ENCODE peak calls at places on chromosomes 4 and X, in six cellular contexts. H is astrocyte, J is K562, M is fibroblast of lung, F is IMR-90, N is neural progenitor cell. A is an unnamed sample.

GRCh38 chr4:105306820-105307219 is 160.1 kb downstream of the TET2 start:
- DNase-seq in H (no peak), J (no peak), M (no peak), F (no peak), N (no peak), A (no peak)

GRCh38 chr4:1784789-1785591 is 8.1 kb upstream of the FGFR3 start:
- DNase-seq in H (no peak), J (peak), M (no peak), F (no peak), N (no peak), A (peak)

GRCh38 chr4:153232768-153233167 is 28.5 kb downstream of the TRIM2 start:
- DNase-seq in H (no peak), J (peak), M (no peak), F (no peak), N (peak), A (peak)

GRCh38 chr4:138510053-138510452 is 267.9 kb upstream of the SLC7A11 start:
- DNase-seq in H (peak), J (no peak), M (no peak), F (peak), N (no peak), A (no peak)

GRCh38 chr4:154032914-154033313 is 244.0 kb upstream of the SFRP2 start:
- DNase-seq in H (no peak), J (no peak), M (no peak), F (no peak), N (no peak), A (no peak)

GRCh38 chrX:74187211-74187610 is 116.8 kb upstream of the ZCCHC13 start:
- DNase-seq in H (peak), J (no peak), M (peak), F (peak), N (no peak), A (no peak)

GRCh38 chr4:184722798-184723197 is 11.1 kb downstream of the CENPU start:
- DNase-seq in H (no peak), J (no peak), M (no peak), F (no peak), N (no peak), A (no peak)

GRCh38 chrX:21747523-21747922 is 10.4 kb downstream of the SMPX start:
- DNase-seq in H (no peak), J (no peak), M (no peak), F (no peak), N (peak), A (no peak)

GRCh38 chrX:151596282-151596681 is 32.8 kb downstream of the PASD1 start:
- DNase-seq in H (no peak), J (no peak), M (no peak), F (no peak), N (no peak), A (no peak)

GRCh38 chr4:120056249-120056648 is 10.4 kb downstream of the MAD2L1 start:
- DNase-seq in H (no peak), J (no peak), M (peak), F (peak), N (no peak), A (peak)

GRCh38 chrX:45621356-45622041 is 420.8 kb upstream of the DIPK2B start:
- DNase-seq in H (peak), J (no peak), M (peak), F (peak), N (no peak), A (no peak)

GRCh38 chr4:124743711-124744110 is 31.2 kb upstream of the ANKRD50 start:
- DNase-seq in H (no peak), J (no peak), M (no peak), F (no peak), N (no peak), A (no peak)

GRCh38 chr4:124748965-124749364 is 36.4 kb upstream of the ANKRD50 start:
- DNase-seq in H (no peak), J (no peak), M (peak), F (no peak), N (no peak), A (no peak)

GRCh38 chr4:124745988-124746801 is 33.7 kb upstream of the ANKRD50 start:
- DNase-seq in H (no peak), J (no peak), M (peak), F (peak), N (no peak), A (peak)
- H2AFZ ChIP-seq in H (no peak), J (no peak), M (peak), F (no peak), N (no peak), A (no peak)

GRCh38 chr4:155599102-155599501 is 67.5 kb upstream of the GUCY1A1 start:
- DNase-seq in H (no peak), J (no peak), M (no peak), F (no peak), N (no peak), A (no peak)
- H2AFZ ChIP-seq in H (no peak), J (no peak), M (no peak), F (no peak), N (no peak), A (no peak)

DNA sequence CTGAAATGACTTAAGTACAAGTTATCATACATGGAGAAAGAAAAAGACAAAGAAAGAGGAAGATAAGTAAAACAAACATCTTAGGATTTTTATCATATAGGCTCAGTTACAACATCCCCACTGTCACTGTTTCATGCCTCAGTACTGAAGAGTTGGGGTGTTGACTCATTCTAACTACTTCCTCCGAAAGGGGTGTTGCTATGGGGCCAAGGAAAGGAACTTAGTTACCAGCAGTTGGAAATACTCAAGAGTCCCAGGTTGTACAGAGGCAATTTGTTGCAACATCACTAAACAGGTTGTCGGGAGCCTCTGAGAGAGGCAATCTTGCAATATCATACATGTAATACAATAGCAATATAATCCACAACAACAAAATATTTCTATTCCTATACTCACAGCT is 1264.7 kb downstream of the PCDH7 start:
- DNase-seq in H (no peak), J (no peak), M (no peak), F (no peak), N (no peak), A (peak)
- H2AFZ ChIP-seq in H (no peak), J (no peak), M (no peak), F (no peak), N (no peak), A (no peak)

GRCh38 chr4:40710484-40711269 is 39.1 kb upstream of the NSUN7 start:
- DNase-seq in H (no peak), J (no peak), M (peak), F (peak), N (no peak), A (no peak)
- H2AFZ ChIP-seq in H (no peak), J (no peak), M (no peak), F (no peak), N (no peak), A (no peak)

A was measured in hepatocyte.